ENCODE peak calls at places on chromosome X, in seven cellular contexts. B is K562, R is HepG2, F is HCT116, Z is H1, G is SK-N-SH, S is GM12878. U is an unnamed sample.

GRCh38 chrX:153956044-153956907 is 11.8 kb upstream of the RENBP start:
- DNase-seq in B (no peak), R (no peak), F (no peak), Z (no peak), G (no peak), S (no peak), U (no peak)

GRCh38 chrX:70479970-70480659 is 35.5 kb downstream of the DLG3 start:
- DNase-seq in B (no peak), R (no peak), F (no peak), Z (no peak), G (no peak), S (no peak), U (no peak)

GRCh38 chrX:123422875-123423274 is 238.8 kb downstream of the GRIA3 start:
- DNase-seq in B (peak), R (peak), F (no peak), Z (no peak), G (peak), S (no peak), U (no peak)

GRCh38 chrX:66408507-66408906 is 230.4 kb downstream of the EDA2R start:
- DNase-seq in B (peak), R (no peak), F (no peak), Z (no peak), G (no peak), S (peak), U (no peak)

GRCh38 chrX:139179592-139179991 is 350.9 kb upstream of the F9 start:
- DNase-seq in B (no peak), R (no peak), F (no peak), Z (no peak), G (no peak), S (no peak), U (no peak)

GRCh38 chrX:79325263-79325958 is 41.7 kb downstream of the ITM2A start:
- DNase-seq in B (peak), R (no peak), F (no peak), Z (no peak), G (no peak), S (no peak), U (no peak)

GRCh38 chrX:136491832-136492231 is 4.1 kb downstream of the BRS3 start:
- DNase-seq in B (no peak), R (no peak), F (no peak), Z (no peak), G (no peak), S (no peak), U (no peak)

GRCh38 chrX:46180258-46180687 is 364.9 kb downstream of the ZNF674 start:
- DNase-seq in B (peak), R (peak), F (peak), Z (no peak), G (no peak), S (peak), U (no peak)

GRCh38 chrX:1292581-1293310 is 24.1 kb downstream of the CSF2RA start:
- DNase-seq in B (no peak), R (no peak), F (no peak), Z (no peak), G (no peak), S (no peak), U (no peak)
- TF ChIP-seq JUND in B (no peak), R (no peak), F (no peak), Z (no peak), G (no peak), S (no peak), U (no peak)

DNA sequence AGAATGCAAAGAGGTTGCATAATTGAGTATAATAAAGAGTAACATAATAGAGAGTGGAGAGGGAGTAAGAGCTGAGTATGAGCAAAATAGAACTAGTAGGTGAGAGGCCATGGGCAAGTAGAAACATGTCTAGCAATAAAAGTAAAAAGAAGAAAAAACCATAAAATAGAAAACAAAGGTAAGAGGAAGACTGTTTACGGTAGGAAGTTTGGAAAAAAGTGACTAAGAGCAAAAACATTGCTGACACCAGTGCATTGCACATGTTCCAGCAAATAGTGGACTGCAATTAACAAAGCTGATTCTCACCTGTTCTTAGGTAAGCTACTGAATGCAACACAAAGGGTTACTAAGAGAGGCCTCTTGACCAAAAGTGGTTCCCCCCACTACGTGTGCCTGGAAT is 202.9 kb downstream of the TEX13A start:
- DNase-seq in B (no peak), R (no peak), F (no peak), Z (no peak), G (no peak), S (no peak), U (no peak)
- TF ChIP-seq JUND in B (no peak), R (no peak), F (no peak), Z (no peak), G (no peak), S (no peak), U (no peak)

GRCh38 chrX:12138366-12139313 is at the start of gene FRMPD4:
- DNase-seq in B (no peak), R (no peak), F (no peak), Z (peak), G (peak), S (no peak), U (no peak)
- TF ChIP-seq JUND in B (no peak), R (no peak), F (no peak), Z (no peak), G (no peak), S (no peak), U (no peak)

DNA sequence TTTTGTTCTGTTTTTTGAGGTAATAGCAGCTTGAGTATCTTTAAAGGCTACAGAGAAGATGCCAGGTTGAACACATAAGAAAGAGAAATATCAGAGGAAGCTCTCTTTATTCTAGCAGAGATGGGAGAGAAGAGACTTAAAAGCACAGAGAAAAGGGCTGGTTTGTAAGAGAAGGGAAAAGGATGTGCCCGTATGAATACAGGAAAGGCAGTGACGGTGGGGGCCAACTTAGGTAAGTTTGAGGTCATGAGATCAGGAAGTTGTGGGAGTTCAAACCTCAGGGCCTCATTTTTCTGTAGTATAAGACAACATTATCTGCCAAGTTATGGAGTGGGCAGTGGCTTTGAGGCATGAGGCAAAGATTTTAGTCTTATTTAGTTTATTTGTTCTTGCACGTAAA is 121.3 kb upstream of the S100G start:
- DNase-seq in B (no peak), R (no peak), F (no peak), Z (no peak), G (no peak), S (no peak), U (no peak)
- TF ChIP-seq JUND in B (no peak), R (no peak), F (no peak), Z (no peak), G (no peak), S (no peak), U (no peak)

GRCh38 chrX:72258174-72258573 is 18.9 kb downstream of the RPS4X start:
- DNase-seq in B (peak), R (peak), F (no peak), Z (no peak), G (peak), S (no peak), U (no peak)
- TF ChIP-seq JUND in B (no peak), R (no peak), F (no peak), Z (no peak), G (peak), S (no peak), U (no peak)

GRCh38 chrX:30713061-30713525 is 59.9 kb downstream of the GK start:
- DNase-seq in B (peak), R (peak), F (peak), Z (peak), G (peak), S (peak), U (peak)
- TF ChIP-seq JUND in B (no peak), R (no peak), F (no peak), Z (no peak), G (no peak), S (peak), U (no peak)

GRCh38 chrX:151178746-151179145 is 2.4 kb downstream of the GPR50 start:
- DNase-seq in B (no peak), R (no peak), F (no peak), Z (no peak), G (no peak), S (no peak), U (no peak)

GRCh38 chrX:151176351-151176750 is at the start of gene GPR50:
- DNase-seq in B (no peak), R (no peak), F (no peak), Z (no peak), G (no peak), S (no peak), U (no peak)

GRCh38 chrX:151175283-151176062 is 911 bp upstream of the GPR50 start:
- DNase-seq in B (no peak), R (no peak), F (no peak), Z (peak), G (no peak), S (no peak), U (no peak)

GRCh38 chrX:151174581-151175282 is 1.7 kb upstream of the GPR50 start:
- DNase-seq in B (no peak), R (no peak), F (no peak), Z (peak), G (no peak), S (no peak), U (no peak)

DNA sequence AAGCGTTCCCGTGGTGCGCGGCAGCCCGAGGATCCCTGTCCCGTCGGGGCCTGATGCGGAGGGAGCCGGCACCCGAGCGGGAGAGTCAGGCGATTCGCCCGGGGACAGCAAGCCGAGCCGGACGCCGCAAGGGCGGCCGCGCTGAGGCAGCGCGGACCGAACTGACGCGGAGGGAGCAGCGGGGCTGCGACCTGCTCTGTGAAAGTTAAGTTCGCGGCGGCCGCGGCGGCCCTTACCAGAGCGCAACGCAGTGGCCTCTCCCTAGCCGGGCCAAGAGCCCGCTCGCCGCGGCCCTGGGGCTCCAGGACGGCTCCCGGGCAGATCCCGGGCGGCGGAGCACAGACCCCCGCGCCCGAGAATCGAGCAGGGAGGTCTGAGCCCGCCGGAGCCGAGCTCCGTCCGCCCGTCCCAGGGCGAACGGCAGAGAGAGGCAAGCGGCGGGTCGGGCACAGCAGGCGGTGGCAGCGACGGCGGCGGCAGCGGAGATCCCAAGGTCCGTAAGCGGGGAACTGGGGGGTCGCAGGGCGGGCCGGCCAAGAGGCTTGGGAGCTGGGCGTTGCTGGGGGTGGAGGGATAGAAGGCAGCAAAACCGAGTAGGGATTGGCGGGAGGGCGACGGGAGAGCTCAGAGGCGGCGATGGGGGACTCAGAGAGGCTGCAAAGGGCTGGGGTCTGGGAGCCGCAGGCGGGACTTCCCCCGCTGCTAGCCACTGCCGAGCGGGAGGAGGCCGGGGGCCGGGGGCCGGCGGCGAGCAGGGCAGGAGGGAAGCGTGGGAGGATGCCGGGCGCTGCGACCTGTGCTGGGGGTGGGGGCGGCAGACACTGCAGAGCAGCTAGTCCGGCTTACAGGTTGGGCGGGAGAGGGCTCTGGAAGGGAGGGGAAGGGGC is 1.0 kb downstream of the GPR50 start:
- DNase-seq in B (no peak), R (no peak), F (no peak), Z (peak), G (no peak), S (no peak), U (no peak)
- TF ChIP-seq JUND in B (no peak), R (no peak), F (no peak), Z (no peak), G (no peak), S (no peak), U (no peak)

GRCh38 chrX:39220952-39221351 is 419.7 kb downstream of the MID1IP1 start:
- DNase-seq in B (no peak), R (no peak), F (no peak), Z (no peak), G (no peak), S (no peak), U (no peak)
- TF ChIP-seq JUND in B (no peak), R (no peak), F (no peak), Z (no peak), G (no peak), S (no peak), U (no peak)

GRCh38 chrX:38285649-38286048 is 41.7 kb downstream of the RPGR start:
- DNase-seq in B (no peak), R (no peak), F (no peak), Z (no peak), G (no peak), S (no peak), U (no peak)
- TF ChIP-seq JUND in B (no peak), R (no peak), F (no peak), Z (no peak), G (no peak), S (no peak), U (no peak)

U was measured in T47D.